ENCODE peak calls at places on chromosomes 11 and 22, in nine cellular contexts. O is stimulated activated CD4-positive, alpha-beta T cell treated with anti-CD3 and anti-CD28 coated beads, TNF-alpha, amount 100 ng/mL, for 24 hours; X is nephron progenitor cell; V is adrenal gland; K is T-helper 1 cell; R is 8988T; C is cerebellum; I is HT1080; H is T-helper 2 cell. Z is an unnamed sample.
A peak's percentile ranks its signal among the peaks of the same experiment; 100 is the strongest.

GRCh38 chr11:85844439-85845051 is 10.6 kb upstream of the CCDC83 start:
- DNase-seq in O (no peak), X (no peak), V (no peak), K (no peak), R (no peak), C (no peak), I (peak; percentile 75), H (no peak), Z (no peak)

GRCh38 chr22:31241936-31242335 is 29.8 kb downstream of the LIMK2 start:
- DNase-seq in O (no peak), X (no peak), V (no peak), K (no peak), R (no peak), C (no peak), I (no peak), H (no peak), Z (no peak)

GRCh38 chr11:104546486-104546885 is 351.8 kb downstream of the CASP12 start:
- DNase-seq in O (no peak), X (no peak), V (no peak), K (no peak), R (no peak), C (no peak), I (no peak), H (no peak), Z (no peak)

GRCh38 chr11:119376197-119376847 is 5.2 kb downstream of the USP2 start:
- DNase-seq in O (no peak), X (no peak), V (no peak), K (no peak), R (peak; percentile 7), C (no peak), I (no peak), H (no peak), Z (no peak)

GRCh38 chr11:58744988-58745704 is 13.4 kb upstream of the GLYAT start:
- DNase-seq in O (no peak), X (no peak), V (no peak), K (no peak), R (no peak), C (no peak), I (no peak), H (no peak), Z (no peak)

GRCh38 chr11:28615542-28615941 is 507.4 kb downstream of the METTL15 start:
- DNase-seq in O (no peak), X (no peak), V (no peak), K (no peak), R (no peak), C (no peak), I (no peak), H (no peak), Z (no peak)

GRCh38 chr22:39183991-39184585 is 31.6 kb upstream of the CBX7 start:
- DNase-seq in O (no peak), X (no peak), V (no peak), K (no peak), R (no peak), C (no peak), I (peak; percentile 32), H (no peak), Z (no peak)

GRCh38 chr11:13016415-13016814 is 7.3 kb downstream of the RASSF10 start:
- DNase-seq in O (no peak), X (no peak), V (no peak), K (no peak), R (no peak), C (no peak), I (peak; percentile 45), H (no peak), Z (no peak)

GRCh38 chr22:16806401-16806800 is 18.8 kb downstream of the XKR3 start:
- DNase-seq in O (no peak), X (no peak), V (no peak), K (no peak), R (no peak), C (no peak), I (no peak), H (no peak), Z (no peak)

GRCh38 chr11:120413480-120413879 is 77.3 kb downstream of the ARHGEF12 start:
- DNase-seq in O (no peak), X (no peak), V (no peak), K (no peak), R (no peak), C (no peak), I (peak; percentile 26), H (no peak), Z (no peak)

GRCh38 chr11:12675951-12676711 is 1.9 kb downstream of the TEAD1 start:
- DNase-seq in O (no peak), X (peak; percentile 36), V (no peak), K (no peak), R (no peak), C (no peak), I (peak; percentile 41), H (no peak), Z (no peak)

GRCh38 chr11:119645018-119645417 is 84.0 kb downstream of the NECTIN1 start:
- DNase-seq in O (no peak), X (no peak), V (no peak), K (no peak), R (no peak), C (no peak), I (no peak), H (no peak), Z (no peak)

GRCh38 chr22:17871726-17872458 is 97.6 kb upstream of the BID start:
- DNase-seq in O (no peak), X (no peak), V (no peak), K (no peak), R (no peak), C (peak; percentile 88), I (no peak), H (no peak), Z (no peak)

GRCh38 chr11:37320921-37321320 is 722.9 kb upstream of the RAG2 start:
- DNase-seq in O (no peak), X (no peak), V (no peak), K (no peak), R (no peak), C (no peak), I (peak; percentile 27), H (no peak), Z (no peak)

GRCh38 chr22:35873426-35873825 is 155.2 kb downstream of the RBFOX2 start:
- DNase-seq in O (no peak), X (no peak), V (no peak), K (no peak), R (no peak), C (no peak), I (no peak), H (no peak), Z (no peak)

GRCh38 chr11:81237139-81237538 is 1496.5 kb downstream of the FAM181B start:
- DNase-seq in O (no peak), X (peak; percentile 4), V (no peak), K (no peak), R (no peak), C (no peak), I (peak; percentile 42), H (no peak), Z (no peak)

GRCh38 chr22:38657248-38657909 is 941 bp downstream of the CBY1 start:
- DNase-seq in O (peak; percentile 16), X (peak; percentile 28), V (no peak), K (peak; percentile 19), R (no peak), C (no peak), I (no peak), H (no peak), Z (peak; percentile 11)

GRCh38 chr11:95443386-95443785 is 212.4 kb upstream of the SESN3 start:
- DNase-seq in O (no peak), X (no peak), V (no peak), K (no peak), R (no peak), C (no peak), I (no peak), H (no peak), Z (no peak)

GRCh38 chr11:69912911-69913451 is 93.8 kb upstream of the FGF3 start:
- DNase-seq in O (no peak), X (peak; percentile 7), V (no peak), K (no peak), R (no peak), C (no peak), I (no peak), H (no peak), Z (no peak)

GRCh38 chr11:69157156-69157821 is 1.6 kb downstream of the SMIM38 start:
- DNase-seq in O (no peak), X (peak; percentile 43), V (peak; percentile 55), K (no peak), R (no peak), C (peak; percentile 19), I (no peak), H (no peak), Z (no peak)

GRCh38 chr11:16028406-16028805 is 327.9 kb downstream of the SOX6 start:
- DNase-seq in O (no peak), X (no peak), V (no peak), K (no peak), R (no peak), C (no peak), I (no peak), H (no peak), Z (no peak)

GRCh38 chr22:29330753-29331152 is 15.3 kb upstream of the RASL10A start:
- DNase-seq in O (no peak), X (peak; percentile 66), V (peak; percentile 95), K (no peak), R (no peak), C (peak; percentile 45), I (peak; percentile 81), H (no peak), Z (no peak)

GRCh38 chr22:24878969-24879368 is 67.5 kb downstream of the LHFPL7 start:
- DNase-seq in O (no peak), X (no peak), V (no peak), K (no peak), R (no peak), C (no peak), I (no peak), H (no peak), Z (no peak)

GRCh38 chr22:37419916-37420655 is 7.2 kb downstream of the ELFN2 start:
- DNase-seq in O (no peak), X (peak; percentile 61), V (no peak), K (no peak), R (peak; percentile 62), C (no peak), I (no peak), H (no peak), Z (no peak)

GRCh38 chr11:48900131-48900800 is 83.4 kb downstream of the TRIM51G start:
- DNase-seq in O (no peak), X (no peak), V (no peak), K (peak; percentile 11), R (no peak), C (no peak), I (no peak), H (no peak), Z (no peak)

GRCh38 chr22:50317178-50317577 is 9.6 kb downstream of the DENND6B start:
- DNase-seq in O (no peak), X (no peak), V (no peak), K (no peak), R (peak; percentile 11), C (no peak), I (no peak), H (no peak), Z (no peak)

GRCh38 chr11:32065865-32066264 is 25.0 kb upstream of the RCN1 start:
- DNase-seq in O (no peak), X (no peak), V (no peak), K (no peak), R (no peak), C (no peak), I (no peak), H (no peak), Z (no peak)

GRCh38 chr11:1336836-1337646 is 27.6 kb upstream of the TOLLIP start:
- DNase-seq in O (no peak), X (peak; percentile 55), V (peak; percentile 53), K (peak; percentile 37), R (no peak), C (no peak), I (no peak), H (peak; percentile 27), Z (peak; percentile 48)